ENCODE peak calls at places on chromosomes 3 and 15, in six cellular contexts. Z is choroid plexus epithelial cell; I is stimulated activated CD4-positive, alpha-beta T cell treated with anti-CD3 and anti-CD28 coated beads, Interleukin-4, amount 100 ng/mL, for 24 hours; V is RPMI8226; U is uterus; B is T-cell. D is an unnamed sample.

GRCh38 chr3:45529697-45530096 is 64.9 kb upstream of the LIMD1 start:
- DNase-seq in Z (no peak), I (no peak), V (no peak), U (no peak), B (no peak), D (no peak)

GRCh38 chr3:19216669-19217337 is 68.5 kb downstream of the KCNH8 start:
- DNase-seq in Z (no peak), I (no peak), V (no peak), U (peak), B (no peak), D (peak)

GRCh38 chr15:88476635-88477038 is 9.1 kb downstream of the MRPS11 start:
- DNase-seq in Z (peak), I (peak), V (peak), U (peak), B (no peak), D (peak)

GRCh38 chr15:38688761-38689160 is 124.1 kb upstream of the RASGRP1 start:
- DNase-seq in Z (no peak), I (peak), V (no peak), U (no peak), B (no peak), D (no peak)

GRCh38 chr3:73547427-73548036 is 77.2 kb downstream of the PDZRN3 start:
- DNase-seq in Z (peak), I (no peak), V (no peak), U (peak), B (no peak), D (no peak)

GRCh38 chr3:100780223-100780622 is 70.9 kb downstream of the TFG start:
- DNase-seq in Z (no peak), I (no peak), V (no peak), U (no peak), B (no peak), D (no peak)

GRCh38 chr3:18426597-18426996 is 1.5 kb upstream of the SATB1 start:
- DNase-seq in Z (no peak), I (no peak), V (no peak), U (no peak), B (no peak), D (no peak)

GRCh38 chr3:134406331-134407246 is 32.3 kb upstream of the AMOTL2 start:
- DNase-seq in Z (no peak), I (no peak), V (peak), U (no peak), B (no peak), D (no peak)

GRCh38 chr3:14403636-14404395 is 1.4 kb downstream of the SLC6A6 start:
- DNase-seq in Z (no peak), I (no peak), V (no peak), U (peak), B (no peak), D (no peak)

GRCh38 chr3:195187609-195188529 is 83.1 kb downstream of the XXYLT1 start:
- DNase-seq in Z (peak), I (no peak), V (no peak), U (peak), B (no peak), D (no peak)

GRCh38 chr3:104206925-104207324 is 1159.8 kb upstream of the ALCAM start:
- DNase-seq in Z (no peak), I (no peak), V (no peak), U (no peak), B (no peak), D (no peak)

GRCh38 chr15:35362195-35362829 is 183.7 kb downstream of the DPH6 start:
- DNase-seq in Z (peak), I (no peak), V (no peak), U (no peak), B (no peak), D (no peak)

GRCh38 chr3:123562547-123562946 is 22.3 kb downstream of the HACD2 start:
- DNase-seq in Z (no peak), I (no peak), V (no peak), U (no peak), B (no peak), D (no peak)

GRCh38 chr3:4983739-4984510 is 4.7 kb downstream of the BHLHE40 start:
- DNase-seq in Z (peak), I (peak), V (peak), U (peak), B (peak), D (peak)

GRCh38 chr3:191966556-191966955 is 505.6 kb downstream of the PYDC2 start:
- DNase-seq in Z (no peak), I (no peak), V (no peak), U (no peak), B (no peak), D (no peak)

GRCh38 chr15:89399390-89400120 is 64.9 kb upstream of the POLG start:
- DNase-seq in Z (no peak), I (peak), V (peak), U (no peak), B (no peak), D (no peak)

GRCh38 chr15:63528138-63528659 is 23.8 kb downstream of the USP3 start:
- DNase-seq in Z (no peak), I (no peak), V (no peak), U (no peak), B (no peak), D (no peak)

GRCh38 chr15:71800835-71801745 is 9.3 kb upstream of the NR2E3 start:
- DNase-seq in Z (peak), I (no peak), V (peak), U (peak), B (no peak), D (peak)

GRCh38 chr3:188627652-188628051 is 473.7 kb downstream of the LPP start:
- DNase-seq in Z (peak), I (no peak), V (no peak), U (no peak), B (no peak), D (no peak)

GRCh38 chr3:187975571-187976360 is 178.2 kb upstream of the LPP start:
- DNase-seq in Z (peak), I (peak), V (no peak), U (no peak), B (no peak), D (peak)

GRCh38 chr15:75206803-75207617 is 5.3 kb downstream of the C15orf39 start:
- DNase-seq in Z (no peak), I (no peak), V (no peak), U (no peak), B (no peak), D (no peak)

GRCh38 chr15:52010633-52011595 is 8.1 kb upstream of the MAPK6 start:
- DNase-seq in Z (peak), I (peak), V (peak), U (peak), B (no peak), D (no peak)

GRCh38 chr3:25573386-25574171 is 91.1 kb downstream of the TOP2B start:
- DNase-seq in Z (peak), I (no peak), V (no peak), U (no peak), B (no peak), D (no peak)

GRCh38 chr15:85157344-85157743 is 175.7 kb downstream of the PDE8A start:
- DNase-seq in Z (no peak), I (no peak), V (no peak), U (no peak), B (no peak), D (no peak)

GRCh38 chr3:57079221-57079831 is 18.9 kb downstream of the SPATA12 start:
- DNase-seq in Z (peak), I (no peak), V (no peak), U (peak), B (no peak), D (no peak)

GRCh38 chr15:40830884-40831283 is 2.4 kb upstream of the PPP1R14D start:
- DNase-seq in Z (no peak), I (no peak), V (no peak), U (no peak), B (no peak), D (no peak)

GRCh38 chr3:110248666-110249065 is 823.0 kb upstream of the NECTIN3 start:
- DNase-seq in Z (peak), I (no peak), V (no peak), U (no peak), B (no peak), D (no peak)

GRCh38 chr3:37803726-37804469 is 57.8 kb upstream of the CTDSPL start:
- DNase-seq in Z (no peak), I (no peak), V (no peak), U (no peak), B (no peak), D (no peak)

GRCh38 chr15:75727851-75728715 is 15.4 kb upstream of the CSPG4 start:
- DNase-seq in Z (peak), I (peak), V (peak), U (peak), B (peak), D (no peak)

GRCh38 chr3:36744770-36745169 is 19.6 kb downstream of the DCLK3 start:
- DNase-seq in Z (no peak), I (no peak), V (no peak), U (no peak), B (no peak), D (no peak)

GRCh38 chr3:172148269-172148668 is 108.9 kb downstream of the FNDC3B start:
- DNase-seq in Z (peak), I (no peak), V (no peak), U (no peak), B (no peak), D (no peak)

GRCh38 chr3:52769786-52770445 is 824 bp downstream of the NEK4 start:
- DNase-seq in Z (peak), I (no peak), V (peak), U (no peak), B (no peak), D (no peak)

GRCh38 chr3:150110097-150110496 is 139.4 kb upstream of the PFN2 start:
- DNase-seq in Z (no peak), I (no peak), V (no peak), U (no peak), B (no peak), D (no peak)

GRCh38 chr3:58577269-58577821 is at the start of gene FAM107A:
- DNase-seq in Z (peak), I (no peak), V (no peak), U (peak), B (no peak), D (peak)